ENCODE peak calls at places on chromosomes 6 and 20, in seven cellular contexts. P is upper lobe of left lung, O is stomach, Q is upper lobe of right lung, M is PC-3, A is transverse colon, I is psoas muscle. T is an unnamed sample.

GRCh38 chr20:5703542-5704215 is 46.5 kb upstream of the SHLD1 start:
- DNase-seq in P (no peak), O (no peak), Q (no peak), M (peak; percentile 25), A (no peak), I (no peak), T (no peak)

GRCh38 chr20:18683839-18684238 is 96.0 kb downstream of the DTD1 start:
- DNase-seq in P (no peak), O (no peak), Q (no peak), M (no peak), A (no peak), I (no peak), T (no peak)

GRCh38 chr20:49694450-49695071 is 19.1 kb downstream of the B4GALT5 start:
- DNase-seq in P (no peak), O (no peak), Q (no peak), M (no peak), A (no peak), I (no peak), T (no peak)

GRCh38 chr20:44776977-44777376 is 31.3 kb downstream of the KCNK15 start:
- DNase-seq in P (no peak), O (no peak), Q (no peak), M (peak; percentile 51), A (no peak), I (no peak), T (peak; percentile 41)

GRCh38 chr6:18432180-18432579 is 45.0 kb downstream of the RNF144B start:
- DNase-seq in P (no peak), O (no peak), Q (no peak), M (peak; percentile 12), A (no peak), I (no peak), T (peak; percentile 6)

GRCh38 chr20:62727584-62728027 is 19.0 kb downstream of the NTSR1 start:
- DNase-seq in P (peak; percentile 70), O (no peak), Q (no peak), M (no peak), A (no peak), I (peak; percentile 33), T (no peak)

GRCh38 chr6:16802071-16802470 is 40.8 kb upstream of the ATXN1 start:
- DNase-seq in P (no peak), O (no peak), Q (no peak), M (no peak), A (no peak), I (no peak), T (no peak)

GRCh38 chr6:46819561-46819960 is 26.4 kb downstream of the MEP1A start:
- DNase-seq in P (no peak), O (no peak), Q (no peak), M (no peak), A (no peak), I (no peak), T (no peak)

GRCh38 chr20:1946762-1947534 is 46.9 kb downstream of the PDYN start:
- DNase-seq in P (peak; percentile 78), O (peak; percentile 29), Q (no peak), M (no peak), A (no peak), I (peak; percentile 80), T (peak; percentile 28)

GRCh38 chr6:119426619-119427018 is 77.1 kb upstream of the MAN1A1 start:
- DNase-seq in P (no peak), O (no peak), Q (no peak), M (peak; percentile 5), A (no peak), I (no peak), T (no peak)

GRCh38 chr6:114364295-114364694 is 21.5 kb upstream of the HS3ST5 start:
- DNase-seq in P (no peak), O (no peak), Q (no peak), M (peak; percentile 83), A (no peak), I (no peak), T (peak; percentile 27)

GRCh38 chr20:1388706-1389483 is 4.0 kb downstream of the FKBP1A start:
- DNase-seq in P (no peak), O (no peak), Q (no peak), M (no peak), A (no peak), I (no peak), T (no peak)

GRCh38 chr6:93293399-93294271 is 125.7 kb downstream of the EPHA7 start:
- DNase-seq in P (no peak), O (no peak), Q (no peak), M (no peak), A (no peak), I (no peak), T (no peak)

GRCh38 chr20:257419-257818 is at the start of gene DEFB132:
- DNase-seq in P (no peak), O (no peak), Q (no peak), M (no peak), A (no peak), I (no peak), T (no peak)

GRCh38 chr6:169868458-169868857 is 117.0 kb downstream of the ERMARD start:
- DNase-seq in P (peak; percentile 84), O (peak; percentile 57), Q (peak; percentile 70), M (no peak), A (peak; percentile 68), I (no peak), T (no peak)

GRCh38 chr20:62276448-62276847 is 26.3 kb upstream of the ADRM1 start:
- DNase-seq in P (no peak), O (no peak), Q (no peak), M (no peak), A (no peak), I (peak; percentile 93), T (no peak)

GRCh38 chr6:169370054-169370453 is 116.4 kb upstream of the THBS2 start:
- DNase-seq in P (peak; percentile 62), O (no peak), Q (peak; percentile 57), M (no peak), A (no peak), I (no peak), T (no peak)

GRCh38 chr6:87093651-87094050 is 1.3 kb downstream of the CGA start:
- DNase-seq in P (no peak), O (no peak), Q (no peak), M (no peak), A (no peak), I (no peak), T (no peak)

GRCh38 chr6:87092435-87092834 is 2.5 kb downstream of the CGA start:
- DNase-seq in P (no peak), O (no peak), Q (no peak), M (no peak), A (no peak), I (no peak), T (no peak)

GRCh38 chr6:87082160-87082721 is 12.7 kb downstream of the CGA start:
- DNase-seq in P (no peak), O (no peak), Q (no peak), M (no peak), A (no peak), I (no peak), T (no peak)

GRCh38 chr6:87093199-87093598 is 1.7 kb downstream of the CGA start:
- DNase-seq in P (no peak), O (no peak), Q (no peak), M (no peak), A (no peak), I (no peak), T (no peak)

DNA sequence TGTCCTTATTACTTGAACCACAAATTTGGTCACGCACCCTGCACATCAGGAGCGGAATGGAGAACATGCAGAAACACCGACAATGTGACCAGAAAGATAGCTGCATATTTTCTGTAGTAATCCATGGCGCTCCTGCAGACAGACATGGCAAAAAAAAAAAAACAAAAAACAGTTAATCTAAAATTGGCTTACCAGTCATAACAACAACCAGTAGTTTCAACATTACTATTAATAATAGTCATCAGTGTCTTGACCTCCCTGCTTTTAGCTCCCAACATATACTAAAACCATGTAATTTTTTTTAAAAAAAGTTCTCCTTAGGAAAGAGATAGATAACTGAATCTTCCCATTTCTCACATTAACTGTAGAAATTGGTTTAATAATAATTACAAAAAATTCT is 6.8 kb downstream of the CGA start:
- DNase-seq in P (no peak), O (no peak), Q (no peak), M (no peak), A (no peak), I (no peak), T (no peak)
- TF ChIP-seq CTCF in P (no peak), O (no peak), Q (no peak), M (no peak), A (no peak), I (no peak), T (no peak)

GRCh38 chr6:150607044-150607650 is 7.5 kb downstream of the PLEKHG1 start:
- DNase-seq in P (no peak), O (no peak), Q (no peak), M (no peak), A (no peak), I (no peak), T (no peak)
- H3K27ac ChIP-seq in P (no peak overlapping the region), O (no peak overlapping the region), Q (no peak overlapping the region), M (no peak overlapping the region), A (no peak overlapping the region), I (no peak overlapping the region), T (no peak overlapping the region)

GRCh38 chr6:77322604-77323003 is 140.7 kb downstream of the HTR1B start:
- DNase-seq in P (no peak), O (no peak), Q (no peak), M (no peak), A (no peak), I (no peak), T (no peak)

GRCh38 chr6:77326029-77326428 is 137.3 kb downstream of the HTR1B start:
- DNase-seq in P (no peak), O (no peak), Q (no peak), M (no peak), A (no peak), I (no peak), T (no peak)

GRCh38 chr6:77324851-77325250 is 138.4 kb downstream of the HTR1B start:
- DNase-seq in P (no peak), O (no peak), Q (no peak), M (no peak), A (no peak), I (no peak), T (no peak)

DNA sequence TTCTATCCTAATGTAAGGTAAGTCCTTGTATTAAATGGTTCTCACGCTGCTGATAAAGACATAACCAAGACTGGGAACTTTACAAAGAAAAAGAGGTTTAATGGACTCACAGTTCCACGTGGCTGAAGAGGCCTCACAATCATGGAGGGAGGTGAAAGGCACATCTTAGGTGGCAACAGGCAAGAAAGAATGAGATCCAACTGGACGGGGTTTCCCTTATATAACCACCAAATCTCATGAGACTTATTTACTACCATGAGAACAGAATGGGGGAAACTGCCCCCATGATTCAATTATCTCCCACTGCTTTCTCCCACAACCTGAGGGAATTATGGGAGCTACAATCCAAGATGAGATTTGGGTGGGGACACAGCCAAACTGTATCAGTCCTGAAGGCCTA is 136.6 kb downstream of the HTR1B start:
- DNase-seq in P (no peak), O (no peak), Q (no peak), M (no peak), A (no peak), I (no peak), T (no peak)
- TF ChIP-seq CTCF in P (no peak), O (no peak), Q (no peak), M (no peak), A (no peak), I (no peak), T (no peak)

GRCh38 chr20:12383770-12384304 is 466.1 kb downstream of the BTBD3 start:
- DNase-seq in P (no peak), O (no peak), Q (no peak), M (peak; percentile 87), A (no peak), I (no peak), T (no peak)
- H3K27ac ChIP-seq in P (no peak overlapping the region), O (peak overlapping the region; percentile 45), Q (no peak overlapping the region), M (peak overlapping the region; percentile 72), A (no peak overlapping the region), I (no peak overlapping the region), T (no peak overlapping the region)

T was measured in RWPE1.